ENCODE peak calls at places on chromosomes 4 and X, in four cellular contexts. B is HEK293T, S is AG04450, L is kidney glomerular epithelial cell. Y is an unnamed sample.

GRCh38 chr4:7660640-7661039 is 225.9 kb upstream of the PSAPL1 start:
- DNase-seq in B (no peak), S (no peak), L (no peak), Y (no peak)

GRCh38 chr4:153207561-153207960 is 3.3 kb downstream of the TRIM2 start:
- DNase-seq in B (peak), S (no peak), L (no peak), Y (no peak)

GRCh38 chr4:173014113-173014558 is 154.5 kb upstream of the GALNT7 start:
- DNase-seq in B (peak), S (no peak), L (peak), Y (peak)

GRCh38 chrX:123764967-123765871 is 32.4 kb upstream of the THOC2 start:
- DNase-seq in B (peak), S (peak), L (peak), Y (peak)

GRCh38 chr4:1300466-1301455 is 11.1 kb downstream of the MAEA start:
- DNase-seq in B (no peak), S (no peak), L (peak), Y (peak)

GRCh38 chrX:108160309-108160708 is 68.7 kb downstream of the ATG4A start:
- DNase-seq in B (no peak), S (no peak), L (no peak), Y (no peak)

GRCh38 chr4:7051905-7052304 is 8.7 kb downstream of the TADA2B start:
- DNase-seq in B (no peak), S (no peak), L (no peak), Y (no peak)

GRCh38 chrX:2689773-2690666 is 1.1 kb upstream of the CD99 start:
- DNase-seq in B (no peak), S (no peak), L (no peak), Y (no peak)

GRCh38 chr4:98688416-98689290 is 30.2 kb upstream of the TSPAN5 start:
- DNase-seq in B (no peak), S (peak), L (peak), Y (peak)

GRCh38 chrX:7062276-7062675 is 85.2 kb upstream of the STS start:
- DNase-seq in B (no peak), S (no peak), L (no peak), Y (no peak)

GRCh38 chrX:47568656-47569295 is 7.8 kb downstream of the ARAF start:
- DNase-seq in B (peak), S (no peak), L (no peak), Y (no peak)

GRCh38 chr4:162939086-162939485 is 227.6 kb downstream of the NAF1 start:
- DNase-seq in B (no peak), S (no peak), L (no peak), Y (no peak)

GRCh38 chrX:2413969-2414368 is 86.8 kb downstream of the DHRSX start:
- DNase-seq in B (no peak), S (no peak), L (no peak), Y (no peak)

GRCh38 chr4:84733343-84734033 is 150.6 kb downstream of the CDS1 start:
- DNase-seq in B (no peak), S (no peak), L (no peak), Y (no peak)

GRCh38 chrX:21885568-21885967 is 29.8 kb downstream of the YY2 start:
- DNase-seq in B (no peak), S (no peak), L (peak), Y (no peak)

GRCh38 chr4:20639346-20639745 is 60.9 kb upstream of the PACRGL start:
- DNase-seq in B (no peak), S (no peak), L (no peak), Y (no peak)

Y was measured in RCC 7860.